ENCODE peak calls at places on chromosomes 4 and X, in nine cellular contexts. G, L, A, P, E, K, H, W and Z are unnamed samples.

GRCh38 chrX:18964880-18965279 is 19.0 kb downstream of the PHKA2 start:
- DNase-seq in G (no peak), L (no peak), A (peak), P (no peak), E (no peak), K (no peak), H (no peak), W (no peak), Z (no peak)

GRCh38 chr4:101114936-101115372 is 232.4 kb downstream of the PPP3CA start:
- DNase-seq in G (no peak), L (peak), A (peak), P (peak), E (no peak), K (no peak), H (no peak), W (peak), Z (no peak)

GRCh38 chr4:15333692-15334633 is 93.9 kb upstream of the C1QTNF7 start:
- DNase-seq in G (no peak), L (no peak), A (no peak), P (no peak), E (no peak), K (no peak), H (no peak), W (no peak), Z (no peak)

GRCh38 chr4:155639674-155640529 is 26.7 kb upstream of the GUCY1A1 start:
- DNase-seq in G (no peak), L (no peak), A (no peak), P (peak), E (no peak), K (no peak), H (no peak), W (no peak), Z (no peak)

GRCh38 chrX:151563449-151563848 is at the start of gene PASD1:
- DNase-seq in G (no peak), L (no peak), A (no peak), P (no peak), E (no peak), K (no peak), H (no peak), W (no peak), Z (no peak)

GRCh38 chr4:128707864-128708263 is 101.6 kb upstream of the JADE1 start:
- DNase-seq in G (no peak), L (no peak), A (peak), P (peak), E (no peak), K (no peak), H (no peak), W (no peak), Z (no peak)

GRCh38 chr4:112889619-112890294 is 159.7 kb upstream of the ANK2 start:
- DNase-seq in G (no peak), L (no peak), A (peak), P (peak), E (no peak), K (no peak), H (no peak), W (no peak), Z (peak)

GRCh38 chr4:86334020-86334750 is 25.7 kb downstream of the MAPK10 start:
- DNase-seq in G (no peak), L (no peak), A (no peak), P (peak), E (no peak), K (no peak), H (no peak), W (no peak), Z (no peak)

GRCh38 chr4:181538435-181538834 is 704.8 kb upstream of the TENM3 start:
- DNase-seq in G (no peak), L (no peak), A (no peak), P (no peak), E (no peak), K (no peak), H (no peak), W (no peak), Z (no peak)

GRCh38 chr4:2448589-2448988 is 20.3 kb upstream of the RNF4 start:
- DNase-seq in G (no peak), L (no peak), A (no peak), P (no peak), E (no peak), K (no peak), H (no peak), W (no peak), Z (no peak)

GRCh38 chr4:16717266-16717970 is 181.0 kb downstream of the LDB2 start:
- DNase-seq in G (no peak), L (no peak), A (peak), P (peak), E (no peak), K (no peak), H (no peak), W (no peak), Z (no peak)